ENCODE peak calls at places on chromosome 7, in six cellular contexts. Y is IMR-90, F is SK-N-SH, O is colonic mucosa, L is brain microvascular endothelial cell, C is ovary. D is an unnamed sample.

GRCh38 chr7:4774804-4775280 is 581 bp upstream of the AP5Z1 start:
- DNase-seq in Y (peak; percentile 75), F (peak; percentile 72), O (peak; percentile 41), L (peak; percentile 74), C (no peak), D (peak; percentile 53)

GRCh38 chr7:153006911-153007310 is 247.4 kb downstream of the ACTR3B start:
- DNase-seq in Y (no peak), F (no peak), O (no peak), L (no peak), C (no peak), D (no peak)

GRCh38 chr7:158187055-158187770 is 400.4 kb downstream of the PTPRN2 start:
- DNase-seq in Y (no peak), F (no peak), O (no peak), L (no peak), C (no peak), D (no peak)

GRCh38 chr7:106915407-106915806 is 50.3 kb downstream of the PIK3CG start:
- DNase-seq in Y (no peak), F (no peak), O (no peak), L (no peak), C (no peak), D (no peak)

GRCh38 chr7:130383187-130383980 is 3.1 kb downstream of the CPA1 start:
- DNase-seq in Y (no peak), F (no peak), O (no peak), L (no peak), C (no peak), D (no peak)

GRCh38 chr7:155589001-155589980 is 42.9 kb upstream of the CNPY1 start:
- DNase-seq in Y (no peak), F (no peak), O (no peak), L (no peak), C (no peak), D (no peak)

GRCh38 chr7:126578338-126578737 is 674.4 kb downstream of the GRM8 start:
- DNase-seq in Y (no peak), F (no peak), O (no peak), L (no peak), C (no peak), D (no peak)

GRCh38 chr7:149147730-149148653 is 739 bp downstream of the ZNF398 start:
- DNase-seq in Y (peak; percentile 51), F (peak; percentile 87), O (peak; percentile 49), L (peak; percentile 38), C (peak; percentile 30), D (no peak)

GRCh38 chr7:8260871-8261707 is 878 bp downstream of the ICA1 start:
- DNase-seq in Y (no peak), F (peak; percentile 74), O (peak; percentile 74), L (peak; percentile 0), C (no peak), D (no peak)

GRCh38 chr7:22675917-22676343 is 51.1 kb upstream of the IL6 start:
- DNase-seq in Y (peak; percentile 86), F (no peak), O (no peak), L (peak; percentile 67), C (no peak), D (no peak)

GRCh38 chr7:95104739-95105138 is 197.3 kb downstream of the PPP1R9A start:
- DNase-seq in Y (no peak), F (no peak), O (no peak), L (peak; percentile 17), C (no peak), D (peak; percentile 16)

GRCh38 chr7:7798510-7798909 is 80.1 kb upstream of the RPA3 start:
- DNase-seq in Y (no peak), F (peak; percentile 33), O (no peak), L (no peak), C (no peak), D (no peak)

GRCh38 chr7:133824123-133824522 is 303.0 kb upstream of the LRGUK start:
- DNase-seq in Y (no peak), F (no peak), O (no peak), L (no peak), C (no peak), D (no peak)

GRCh38 chr7:81957517-81957916 is 187.7 kb upstream of the HGF start:
- DNase-seq in Y (no peak), F (no peak), O (no peak), L (no peak), C (no peak), D (no peak)

GRCh38 chr7:149823191-149823630 is 15.0 kb upstream of the ZNF862 start:
- DNase-seq in Y (no peak), F (no peak), O (no peak), L (no peak), C (no peak), D (no peak)

GRCh38 chr7:22167482-22167881 is 189.5 kb downstream of the RAPGEF5 start:
- DNase-seq in Y (no peak), F (no peak), O (no peak), L (no peak), C (no peak), D (no peak)

GRCh38 chr7:48052748-48053147 is 17.4 kb downstream of the C7orf57 start:
- DNase-seq in Y (peak; percentile 82), F (no peak), O (no peak), L (peak; percentile 73), C (no peak), D (no peak)

GRCh38 chr7:1062296-1063294 is 18.2 kb downstream of the GPR146 start:
- DNase-seq in Y (no peak), F (no peak), O (no peak), L (no peak), C (no peak), D (no peak)

GRCh38 chr7:55490099-55490498 is 82.2 kb downstream of the VOPP1 start:
- DNase-seq in Y (no peak), F (peak; percentile 91), O (no peak), L (no peak), C (no peak), D (no peak)

GRCh38 chr7:50273870-50274269 is 30.6 kb upstream of the IKZF1 start:
- DNase-seq in Y (no peak), F (no peak), O (no peak), L (no peak), C (no peak), D (no peak)

GRCh38 chr7:135707570-135707966 is 20.4 kb downstream of the SLC13A4 start:
- DNase-seq in Y (no peak), F (no peak), O (no peak), L (no peak), C (no peak), D (no peak)

GRCh38 chr7:95420996-95421846 is 13.6 kb downstream of the PON2 start:
- DNase-seq in Y (peak; percentile 79), F (no peak), O (no peak), L (peak; percentile 47), C (no peak), D (no peak)

GRCh38 chr7:30717181-30717580 is 34.8 kb upstream of the INMT start:
- DNase-seq in Y (no peak), F (no peak), O (no peak), L (no peak), C (no peak), D (no peak)

GRCh38 chr7:117597755-117598154 is 117.9 kb downstream of the CFTR start:
- DNase-seq in Y (no peak), F (no peak), O (no peak), L (no peak), C (no peak), D (no peak)

GRCh38 chr7:91566333-91566732 is 302.1 kb downstream of the FZD1 start:
- DNase-seq in Y (no peak), F (peak; percentile 25), O (no peak), L (no peak), C (no peak), D (no peak)

GRCh38 chr7:17342726-17343125 is 44.3 kb downstream of the AHR start:
- DNase-seq in Y (no peak), F (no peak), O (no peak), L (no peak), C (no peak), D (no peak)

GRCh38 chr7:131957338-131958025 is 401.1 kb upstream of the PODXL start:
- DNase-seq in Y (no peak), F (no peak), O (no peak), L (no peak), C (no peak), D (no peak)

GRCh38 chr7:15707570-15707969 is 21.1 kb upstream of the MEOX2 start:
- DNase-seq in Y (no peak), F (no peak), O (no peak), L (no peak), C (no peak), D (no peak)
- TF ChIP-seq CTCF in Y (no peak), F (no peak), O (no peak), L (no peak), C (no peak), D (no peak)

GRCh38 chr7:141409911-141410329 is 141.3 kb upstream of the AGK start:
- DNase-seq in Y (no peak), F (peak; percentile 68), O (no peak), L (no peak), C (no peak), D (no peak)
- H3K4me3 ChIP-seq in Y (no peak overlapping the region), F (no peak overlapping the region), O (no peak overlapping the region), L (no peak overlapping the region), C (no peak overlapping the region), D (no peak overlapping the region)

GRCh38 chr7:139620676-139621344 is 97.3 kb downstream of the CLEC2L start:
- DNase-seq in Y (peak; percentile 21), F (peak; percentile 67), O (peak; percentile 68), L (no peak), C (no peak), D (no peak)

GRCh38 chr7:139614886-139615285 is 91.4 kb downstream of the CLEC2L start:
- DNase-seq in Y (no peak), F (no peak), O (no peak), L (no peak), C (no peak), D (no peak)

GRCh38 chr7:139617074-139617473 is 93.6 kb downstream of the CLEC2L start:
- DNase-seq in Y (no peak), F (no peak), O (no peak), L (no peak), C (no peak), D (no peak)

GRCh38 chr7:139619367-139619657 is 95.8 kb downstream of the CLEC2L start:
- DNase-seq in Y (peak; percentile 82), F (no peak), O (no peak), L (peak; percentile 16), C (no peak), D (peak; percentile 55)

GRCh38 chr7:139618482-139619366 is 95.2 kb downstream of the CLEC2L start:
- DNase-seq in Y (peak; percentile 41), F (peak; percentile 48), O (peak; percentile 35), L (peak; percentile 29), C (peak; percentile 32), D (peak; percentile 28)
- TF ChIP-seq CTCF in Y (peak; percentile 48), F (peak; percentile 71), O (peak; percentile 19), L (peak; percentile 76), C (no peak), D (peak; percentile 63)

GRCh38 chr7:80093349-80093748 is 41.3 kb upstream of the GNAI1 start:
- DNase-seq in Y (no peak), F (no peak), O (no peak), L (no peak), C (no peak), D (no peak)

GRCh38 chr7:80087768-80088170 is 46.9 kb upstream of the GNAI1 start:
- DNase-seq in Y (no peak), F (no peak), O (no peak), L (no peak), C (no peak), D (no peak)

GRCh38 chr7:80088705-80089104 is 45.9 kb upstream of the GNAI1 start:
- DNase-seq in Y (peak; percentile 31), F (no peak), O (no peak), L (no peak), C (no peak), D (no peak)

GRCh38 chr7:80087051-80087767 is 47.4 kb upstream of the GNAI1 start:
- DNase-seq in Y (peak; percentile 82), F (no peak), O (no peak), L (peak; percentile 65), C (no peak), D (peak; percentile 84)

GRCh38 chr7:80089341-80089740 is 45.3 kb upstream of the GNAI1 start:
- DNase-seq in Y (peak; percentile 55), F (no peak), O (no peak), L (no peak), C (no peak), D (no peak)
- H3K4me3 ChIP-seq in Y (no peak overlapping the region), F (no peak overlapping the region), O (no peak overlapping the region), L (no peak overlapping the region), C (no peak overlapping the region), D (no peak overlapping the region)